ENCODE peak calls at places on chromosomes 4 and X, in five cellular contexts. L is COR-L47, Y is NCI-H1092, Z is T-helper 1 cell, I is cardiac muscle cell. M is an unnamed sample.

GRCh38 chrX:97984641-97985040 is 1100.9 kb downstream of the RPA4 start:
- DNase-seq in Y (no peak), I (no peak), L (no peak), Z (no peak), M (no peak)

GRCh38 chr4:26330186-26330787 is 9.5 kb downstream of the RBPJ start:
- DNase-seq in L (peak; percentile 40), Z (no peak), I (peak; percentile 69), Y (peak; percentile 51), M (peak; percentile 83)

GRCh38 chrX:128897611-128898010 is 625.7 kb downstream of the SMARCA1 start:
- DNase-seq in Z (no peak), I (no peak), Y (no peak), L (no peak), M (no peak)

GRCh38 chrX:25858273-25858880 is 279.8 kb upstream of the MAGEB18 start:
- DNase-seq in Z (no peak), Y (no peak), L (no peak), I (no peak), M (no peak)

GRCh38 chrX:68834371-68835103 is 5.7 kb downstream of the EFNB1 start:
- DNase-seq in Z (no peak), I (no peak), Y (no peak), L (no peak), M (no peak)

GRCh38 chr4:122542411-122543236 is 78.2 kb downstream of the IL21 start:
- DNase-seq in Y (no peak), Z (no peak), L (no peak), I (no peak), M (no peak)

GRCh38 chr4:62528874-62529273 is 1328.7 kb downstream of the ADGRL3 start:
- DNase-seq in Y (no peak), L (no peak), I (no peak), Z (no peak), M (no peak)

GRCh38 chr4:92599044-92599443 is 295.3 kb downstream of the GRID2 start:
- DNase-seq in Y (no peak), L (no peak), Z (no peak), I (no peak), M (peak; percentile 33)